ENCODE peak calls at places on chromosomes 4 and X, in four cellular contexts. J is breast epithelium, U is AG10803, B is GM13976. W is an unnamed sample.

GRCh38 chr4:162497564-162498167 is 333.9 kb upstream of the FSTL5 start:
- DNase-seq in J (no peak), U (peak), B (peak), W (peak)

GRCh38 chr4:34261799-34262314 is 1982.5 kb downstream of the ARAP2 start:
- DNase-seq in J (no peak), U (no peak), B (no peak), W (no peak)

GRCh38 chrX:51866156-51866555 is 27.3 kb upstream of the MAGED1 start:
- DNase-seq in J (no peak), U (peak), B (no peak), W (no peak)

GRCh38 chrX:41449615-41450014 is 2.5 kb downstream of the NYX start:
- DNase-seq in J (no peak), U (peak), B (no peak), W (no peak)

GRCh38 chr4:1326751-1327525 is 20.1 kb upstream of the UVSSA start:
- DNase-seq in J (no peak), U (no peak), B (no peak), W (no peak)

GRCh38 chr4:7960017-7960789 is 20.5 kb upstream of the AFAP1 start:
- DNase-seq in J (no peak), U (no peak), B (no peak), W (peak)

GRCh38 chr4:44326716-44327115 is 121.9 kb downstream of the KCTD8 start:
- DNase-seq in J (no peak), U (no peak), B (no peak), W (no peak)

GRCh38 chrX:1391370-1391706 is 575 bp downstream of the SLC25A6 start:
- DNase-seq in J (no peak), U (no peak), B (peak), W (no peak)

GRCh38 chr4:154618708-154619315 is 6.4 kb upstream of the FGG start:
- DNase-seq in J (no peak), U (peak), B (peak), W (peak)

GRCh38 chr4:122793811-122794210 is 32.8 kb upstream of the FGF2 start:
- DNase-seq in J (no peak), U (no peak), B (no peak), W (no peak)

GRCh38 chr4:162506253-162506652 is 342.5 kb upstream of the FSTL5 start:
- DNase-seq in J (no peak), U (peak), B (no peak), W (no peak)

GRCh38 chr4:142596595-142596994 is 249.5 kb downstream of the INPP4B start:
- DNase-seq in J (no peak), U (no peak), B (no peak), W (no peak)

GRCh38 chr4:3407930-3408792 is 33.6 kb upstream of the HGFAC start:
- DNase-seq in J (no peak), U (no peak), B (no peak), W (no peak)

GRCh38 chr4:116551798-116552197 is 533.6 kb downstream of the TRAM1L1 start:
- DNase-seq in J (no peak), U (no peak), B (no peak), W (no peak)

GRCh38 chrX:57156397-57157049 is 19.3 kb upstream of the SPIN2A start:
- DNase-seq in J (no peak), U (peak), B (no peak), W (no peak)

GRCh38 chr4:175954685-175955084 is 111.0 kb upstream of the WDR17 start:
- DNase-seq in J (no peak), U (no peak), B (no peak), W (no peak)

GRCh38 chr4:175951794-175952193 is 113.8 kb upstream of the WDR17 start:
- DNase-seq in J (no peak), U (no peak), B (no peak), W (no peak)

GRCh38 chr4:175953960-175954521 is 111.6 kb upstream of the WDR17 start:
- DNase-seq in J (no peak), U (no peak), B (peak), W (no peak)
- TF ChIP-seq CTCF in J (no peak), U (no peak), B (no peak), W (no peak)

GRCh38 chr4:128056396-128056795 is 4.7 kb upstream of the LARP1B start:
- DNase-seq in J (no peak), U (no peak), B (no peak), W (no peak)
- TF ChIP-seq CTCF in J (no peak), U (no peak), B (no peak), W (no peak)

DNA sequence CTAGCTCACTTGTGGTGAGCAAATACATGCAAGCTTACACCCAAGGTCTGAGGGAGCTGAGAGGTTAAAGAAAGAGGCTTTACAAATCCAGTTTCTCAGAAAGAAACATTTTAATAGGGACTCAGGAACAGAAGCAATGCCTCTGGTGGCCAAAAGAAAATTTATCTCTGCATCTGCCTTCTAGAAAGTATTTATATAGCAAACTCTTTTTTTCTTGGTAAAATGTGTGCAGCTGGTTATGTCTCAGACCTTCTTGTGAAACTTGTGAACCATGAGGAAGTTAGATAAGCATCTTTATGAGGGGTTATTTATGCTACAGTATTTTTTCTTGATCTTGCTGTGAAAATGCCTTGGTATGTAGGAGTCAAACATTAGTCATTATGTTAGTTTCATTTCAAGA is 48.5 kb upstream of the CYSLTR1 start:
- DNase-seq in J (no peak), U (no peak), B (no peak), W (peak)
- TF ChIP-seq CTCF in J (no peak), U (no peak), B (no peak), W (peak)

GRCh38 chr4:54368861-54369260 is 139.8 kb downstream of the PDGFRA start:
- DNase-seq in J (no peak), U (no peak), B (no peak), W (no peak)

GRCh38 chr4:54372951-54373350 is 143.9 kb downstream of the PDGFRA start:
- DNase-seq in J (no peak), U (no peak), B (no peak), W (no peak)

GRCh38 chr4:54371211-54371610 is 142.1 kb downstream of the PDGFRA start:
- DNase-seq in J (no peak), U (no peak), B (no peak), W (no peak)

GRCh38 chr4:54363037-54363436 is 133.9 kb downstream of the PDGFRA start:
- DNase-seq in J (no peak), U (no peak), B (no peak), W (no peak)

GRCh38 chr4:54367059-54367458 is 138.0 kb downstream of the PDGFRA start:
- DNase-seq in J (no peak), U (no peak), B (no peak), W (no peak)
- TF ChIP-seq CTCF in J (no peak), U (peak), B (no peak), W (no peak)